ENCODE peak calls at places on chromosomes 16 and 17, in five cellular contexts. Z is tibial artery, Y is type B pancreatic cell, H is heart left ventricle, C is EL. K is an unnamed sample.
A peak's percentile ranks its signal among the peaks of the same experiment; 100 is the strongest.

GRCh38 chr17:79098282-79098867 is 23.8 kb downstream of the ENGASE start:
- DNase-seq in Y (no peak), C (no peak), Z (no peak), H (no peak), K (no peak)

GRCh38 chr17:75397217-75397616 is 8.3 kb downstream of the GRB2 start:
- DNase-seq in Z (no peak), H (no peak), C (no peak), Y (no peak), K (no peak)

GRCh38 chr16:30112197-30113030 is 923 bp downstream of the GDPD3 start:
- DNase-seq in Z (peak; percentile 57), Y (no peak), H (peak; percentile 35), C (peak; percentile 45), K (no peak)

GRCh38 chr17:9322298-9322697 is 253.3 kb downstream of the STX8 start:
- DNase-seq in Y (no peak), C (no peak), H (no peak), Z (no peak), K (no peak)

GRCh38 chr17:56925088-56925487 is 11.2 kb upstream of the TRIM25 start:
- DNase-seq in H (no peak), C (no peak), Y (no peak), Z (no peak), K (no peak)

GRCh38 chr16:86072328-86073102 is 173.6 kb downstream of the IRF8 start:
- DNase-seq in H (peak; percentile 70), Z (peak; percentile 51), Y (no peak), C (peak; percentile 65), K (peak; percentile 50)

GRCh38 chr16:28875134-28876015 is 2.9 kb upstream of the ATP2A1 start:
- DNase-seq in Z (no peak), C (no peak), Y (no peak), H (no peak), K (no peak)

GRCh38 chr17:72249441-72249840 is 128.6 kb downstream of the SOX9 start:
- DNase-seq in Z (no peak), Y (no peak), H (no peak), C (no peak), K (no peak)

GRCh38 chr17:68759002-68759342 is 157.8 kb upstream of the FAM20A start:
- DNase-seq in Z (no peak), H (no peak), Y (no peak), C (no peak), K (no peak)

GRCh38 chr16:24070851-24071250 is 185.3 kb upstream of the CACNG3 start:
- DNase-seq in Z (no peak), H (peak; percentile 24), C (peak; percentile 32), Y (peak; percentile 40), K (no peak)

GRCh38 chr17:42422412-42422957 is 571 bp downstream of the CAVIN1 start:
- DNase-seq in H (peak; percentile 58), Z (no peak), Y (no peak), C (no peak), K (no peak)

GRCh38 chr17:15920758-15921239 is 24.1 kb upstream of the ADORA2B start:
- DNase-seq in Y (no peak), H (no peak), Z (no peak), C (peak; percentile 99), K (no peak)

GRCh38 chr16:86732621-86733297 is 154.4 kb downstream of the FOXL1 start:
- DNase-seq in Z (no peak), H (no peak), C (peak; percentile 27), Y (no peak), K (no peak)

GRCh38 chr17:78316867-78317816 is 42.7 kb downstream of the SOCS3 start:
- DNase-seq in Z (no peak), Y (no peak), C (no peak), H (no peak), K (peak; percentile 82)

GRCh38 chr17:63974594-63975192 is 2.0 kb upstream of the SCN4A start:
- DNase-seq in H (no peak), Y (no peak), Z (no peak), C (peak; percentile 66), K (no peak)

GRCh38 chr16:87951550-87952538 is 610 bp downstream of the BANP start:
- DNase-seq in Y (no peak), C (no peak), H (peak; percentile 49), Z (no peak), K (no peak)

GRCh38 chr16:50699345-50700159 is 6.1 kb downstream of the NOD2 start:
- DNase-seq in Z (no peak), H (no peak), Y (no peak), C (no peak), K (no peak)

GRCh38 chr16:16027728-16028310 is 78.4 kb downstream of the ABCC1 start:
- DNase-seq in Y (no peak), Z (no peak), H (no peak), C (no peak), K (no peak)

GRCh38 chr17:45896803-45897693 is 2.7 kb downstream of the MAPT start:
- DNase-seq in C (no peak), H (no peak), Y (no peak), Z (no peak), K (no peak)

GRCh38 chr16:57800213-57801097 is 1.8 kb downstream of the KIFC3 start:
- DNase-seq in H (no peak), Z (no peak), Y (no peak), C (no peak), K (no peak)

GRCh38 chr17:70259400-70259799 is 90.1 kb downstream of the KCNJ2 start:
- DNase-seq in C (no peak), Z (no peak), H (no peak), Y (no peak), K (no peak)

GRCh38 chr16:75062135-75062943 is 54.2 kb downstream of the LDHD start:
- DNase-seq in Y (no peak), Z (no peak), C (no peak), H (peak; percentile 53), K (peak; percentile 56)

GRCh38 chr16:75726390-75726789 is at the start of gene CPHXL:
- DNase-seq in Y (no peak), C (no peak), Z (no peak), H (no peak), K (no peak)

GRCh38 chr17:44359458-44360143 is 4.1 kb downstream of the FAM171A2 start:
- DNase-seq in Z (no peak), Y (no peak), H (no peak), C (no peak), K (no peak)

GRCh38 chr16:24972608-24973220 is 42.5 kb downstream of the ARHGAP17 start:
- DNase-seq in H (no peak), Z (no peak), Y (no peak), C (no peak), K (no peak)

GRCh38 chr17:77546772-77547201 is 406.0 kb downstream of the SEC14L1 start:
- DNase-seq in C (no peak), Z (no peak), H (no peak), Y (no peak), K (no peak)

GRCh38 chr17:63178530-63178929 is 212.5 kb downstream of the TANC2 start:
- DNase-seq in C (peak; percentile 48), H (no peak), Y (no peak), Z (no peak), K (no peak)

GRCh38 chr17:39617446-39618251 is 9.1 kb upstream of the PPP1R1B start:
- DNase-seq in H (peak; percentile 68), Y (no peak), Z (peak; percentile 51), C (peak; percentile 68), K (peak; percentile 67)

GRCh38 chr16:3951861-3952332 is 71.4 kb upstream of the CREBBP start:
- DNase-seq in Y (no peak), C (no peak), H (no peak), Z (no peak), K (no peak)

GRCh38 chr17:81871387-81872120 is 417 bp upstream of the ARHGDIA start:
- DNase-seq in Y (peak; percentile 95), C (peak; percentile 89), H (peak; percentile 95), Z (peak; percentile 93), K (peak; percentile 95)

GRCh38 chr17:54860617-54861468 is 39.8 kb upstream of the TOM1L1 start:
- DNase-seq in C (no peak), H (no peak), Z (no peak), Y (no peak), K (no peak)

GRCh38 chr17:82008258-82008940 is 14.3 kb downstream of the CENPX start:
- DNase-seq in H (no peak), Z (no peak), C (no peak), Y (no peak), K (no peak)

GRCh38 chr17:81578038-81578441 is 25.9 kb upstream of the FAAP100 start:
- DNase-seq in H (no peak), Y (no peak), Z (no peak), C (peak; percentile 51), K (no peak)